ENCODE peak calls at places on chromosomes 6 and 20, in four cellular contexts. F is gastrocnemius medialis, S is ELR, W is lung microvascular endothelial cell. L is an unnamed sample.

GRCh38 chr20:24956001-24956761 is 7.1 kb downstream of the CST7 start:
- DNase-seq in F (no peak), S (no peak), W (no peak), L (no peak)

GRCh38 chr6:14732845-14733757 is 512.8 kb upstream of the JARID2 start:
- DNase-seq in F (no peak), S (peak), W (no peak), L (no peak)

GRCh38 chr6:6546318-6547110 is 42.0 kb upstream of the LY86 start:
- DNase-seq in F (peak), S (no peak), W (peak), L (no peak)

GRCh38 chr6:126542052-126542451 is 202.1 kb downstream of the CENPW start:
- DNase-seq in F (no peak), S (no peak), W (no peak), L (no peak)

GRCh38 chr6:132133734-132134490 is 182.7 kb upstream of the CCN2 start:
- DNase-seq in F (peak), S (peak), W (peak), L (no peak)

GRCh38 chr6:114713690-114714089 is 370.9 kb upstream of the HS3ST5 start:
- DNase-seq in F (no peak), S (no peak), W (no peak), L (no peak)

GRCh38 chr6:163455553-163455952 is 41.0 kb downstream of the QKI start:
- DNase-seq in F (no peak), S (peak), W (no peak), L (no peak)

GRCh38 chr6:156013155-156013554 is 557.5 kb upstream of the NOX3 start:
- DNase-seq in F (no peak), S (no peak), W (no peak), L (no peak)

GRCh38 chr6:45822864-45823263 is 192.8 kb downstream of the CLIC5 start:
- DNase-seq in F (no peak), S (no peak), W (no peak), L (no peak)

GRCh38 chr6:34095741-34096140 is 50.1 kb downstream of the GRM4 start:
- DNase-seq in F (no peak), S (no peak), W (no peak), L (no peak)

GRCh38 chr6:166314454-166314853 is 6.3 kb upstream of the PRR18 start:
- DNase-seq in F (no peak), S (no peak), W (no peak), L (no peak)

GRCh38 chr6:100465701-100466409 is 1.1 kb upstream of the SIM1 start:
- DNase-seq in F (no peak), S (peak), W (no peak), L (no peak)

GRCh38 chr6:53244958-53245357 is 96.3 kb upstream of the GCM1 start:
- DNase-seq in F (no peak), S (no peak), W (no peak), L (no peak)

GRCh38 chr20:8150591-8150990 is 18.5 kb downstream of the PLCB1 start:
- DNase-seq in F (no peak), S (no peak), W (no peak), L (no peak)

GRCh38 chr20:51193066-51193772 is 170.3 kb upstream of the KCNG1 start:
- DNase-seq in F (no peak), S (peak), W (peak), L (no peak)

GRCh38 chr6:146770275-146770964 is 171.6 kb downstream of the ADGB start:
- DNase-seq in F (peak), S (no peak), W (no peak), L (no peak)

GRCh38 chr6:33075568-33076405 is at the start of gene HLA-DPB1:
- DNase-seq in F (no peak), S (peak), W (peak), L (no peak)

GRCh38 chr6:69918766-69919165 is 52.4 kb downstream of the COL19A1 start:
- DNase-seq in F (no peak), S (peak), W (no peak), L (no peak)

GRCh38 chr6:165515963-165516624 is 146.9 kb downstream of the PDE10A start:
- DNase-seq in F (no peak), S (peak), W (no peak), L (no peak)

GRCh38 chr20:21027569-21027968 is 78.6 kb downstream of the LINC00237 start:
- DNase-seq in F (no peak), S (peak), W (peak), L (no peak)

GRCh38 chr20:60352017-60352416 is 393.8 kb downstream of the CDH26 start:
- DNase-seq in F (no peak), S (no peak), W (no peak), L (no peak)

GRCh38 chr6:121932071-121933009 is 467.1 kb upstream of the HSF2 start:
- DNase-seq in F (peak), S (peak), W (peak), L (peak)

GRCh38 chr6:122947355-122947754 is 48.7 kb upstream of the CLVS2 start:
- DNase-seq in F (no peak), S (peak), W (peak), L (no peak)

GRCh38 chr20:20210327-20210726 is 157.6 kb upstream of the INSM1 start:
- DNase-seq in F (peak), S (peak), W (no peak), L (peak)

GRCh38 chr20:2693286-2693995 is 861 bp downstream of the EBF4 start:
- DNase-seq in F (no peak), S (no peak), W (peak), L (no peak)

GRCh38 chr6:162722633-162723032 is 4.9 kb downstream of the PRKN start:
- DNase-seq in F (no peak), S (no peak), W (no peak), L (no peak)

L was measured in HFF-Myc.